ENCODE peak calls at places on chromosomes 7 and 10, in six cellular contexts. G is CD8-positive, alpha-beta memory T cell; U is HT-29; L is activated gamma-delta T cell; Z is stimulated activated CD8-positive, alpha-beta memory T cell treated with anti-CD3 and anti-CD28 coated beads, Interleukin-12 subunit alpha, Interleukin-12 subunit beta, amount 100 ng/mL, for 1 hour; R is Peyer's patch. A is an unnamed sample.

GRCh38 chr7:158814637-158815036 is 14.7 kb downstream of the ESYT2 start:
- DNase-seq in U (no peak), Z (no peak), L (no peak), R (no peak), G (peak), A (no peak)

GRCh38 chr7:151684408-151685175 is 164.9 kb upstream of the RHEB start:
- DNase-seq in U (no peak), L (no peak), Z (no peak), G (no peak), R (no peak), A (no peak)

GRCh38 chr7:133458688-133459087 is 205.8 kb downstream of the EXOC4 start:
- DNase-seq in R (no peak), Z (no peak), U (no peak), L (no peak), G (no peak), A (no peak)

GRCh38 chr7:42027521-42027920 is 209.5 kb downstream of the GLI3 start:
- DNase-seq in G (no peak), R (no peak), Z (no peak), L (no peak), U (no peak), A (no peak)

GRCh38 chr7:157116762-157117161 is 22.0 kb upstream of the UBE3C start:
- DNase-seq in G (no peak), L (no peak), R (no peak), U (no peak), Z (no peak), A (no peak)

GRCh38 chr10:99341860-99342517 is 12.8 kb downstream of the CNNM1 start:
- DNase-seq in R (no peak), L (no peak), U (no peak), G (no peak), Z (no peak), A (no peak)

GRCh38 chr10:90319188-90319914 is 538.5 kb downstream of the HTR7 start:
- DNase-seq in G (no peak), L (no peak), U (peak), R (no peak), Z (no peak), A (peak)

GRCh38 chr10:4343798-4344370 is 482.1 kb upstream of the AKR1E2 start:
- DNase-seq in R (no peak), Z (no peak), G (no peak), L (no peak), U (no peak), A (no peak)

GRCh38 chr10:38027992-38028391 is 17.5 kb downstream of the ZNF33A start:
- DNase-seq in L (no peak), R (no peak), G (no peak), U (no peak), Z (no peak), A (no peak)

GRCh38 chr10:24382979-24383663 is 174.2 kb downstream of the KIAA1217 start:
- DNase-seq in U (peak), R (no peak), G (no peak), Z (no peak), L (no peak), A (no peak)

GRCh38 chr10:34698979-34699378 is 116.1 kb downstream of the PARD3 start:
- DNase-seq in L (no peak), G (no peak), U (peak), R (no peak), Z (no peak), A (no peak)

GRCh38 chr7:95632609-95633008 is 36.3 kb upstream of the PDK4 start:
- DNase-seq in L (no peak), G (no peak), Z (no peak), U (no peak), R (no peak), A (no peak)

GRCh38 chr7:2609001-2609411 is 22.8 kb upstream of the TTYH3 start:
- DNase-seq in Z (no peak), G (no peak), R (peak), L (no peak), U (no peak), A (no peak)

GRCh38 chr10:78335371-78335690 is 301.7 kb downstream of the RPS24 start:
- DNase-seq in G (no peak), Z (no peak), U (no peak), L (no peak), R (no peak), A (no peak)

GRCh38 chr7:84492565-84493034 is 298.0 kb upstream of the SEMA3A start:
- DNase-seq in U (no peak), L (no peak), R (no peak), G (no peak), Z (no peak), A (no peak)

GRCh38 chr7:144401490-144401889 is 2.0 kb downstream of the NOBOX start:
- DNase-seq in U (no peak), G (no peak), R (no peak), L (no peak), Z (no peak), A (no peak)

GRCh38 chr7:77858278-77858677 is 59.7 kb downstream of the PHTF2 start:
- DNase-seq in Z (no peak), L (no peak), U (no peak), G (no peak), R (no peak), A (no peak)

GRCh38 chr7:44953156-44953555 is 25.7 kb downstream of the MYO1G start:
- DNase-seq in R (no peak), Z (no peak), G (no peak), U (no peak), L (no peak), A (no peak)

GRCh38 chr10:63128443-63128842 is 4.7 kb upstream of the NRBF2 start:
- DNase-seq in Z (no peak), R (no peak), G (no peak), U (no peak), L (no peak), A (no peak)

GRCh38 chr10:106311590-106311989 is 852.9 kb downstream of the SORCS1 start:
- DNase-seq in R (no peak), U (no peak), G (no peak), L (no peak), Z (no peak), A (no peak)

GRCh38 chr10:77563638-77564270 is 73.9 kb downstream of the KCNMA1 start:
- DNase-seq in U (peak), Z (no peak), G (no peak), L (no peak), R (no peak), A (no peak)

GRCh38 chr10:74145133-74145532 is 5.5 kb downstream of the AP3M1 start:
- DNase-seq in R (no peak), L (no peak), G (no peak), Z (no peak), U (no peak), A (no peak)

GRCh38 chr7:30019960-30020359 is 6.5 kb downstream of the FKBP14 start:
- DNase-seq in R (no peak), Z (no peak), U (no peak), G (no peak), L (no peak), A (no peak)

GRCh38 chr10:62384057-62384446 is 9.9 kb downstream of the ZNF365 start:
- DNase-seq in G (peak), R (no peak), U (peak), Z (peak), L (no peak), A (no peak)

GRCh38 chr10:49377256-49377655 is 18.6 kb downstream of the DRGX start:
- DNase-seq in G (no peak), L (no peak), U (no peak), R (no peak), Z (no peak), A (no peak)

GRCh38 chr7:91287685-91288084 is 23.5 kb downstream of the FZD1 start:
- DNase-seq in G (no peak), R (no peak), U (no peak), Z (no peak), L (no peak), A (no peak)

GRCh38 chr10:90167174-90168064 is 466.0 kb downstream of the KIF20B start:
- DNase-seq in G (no peak), L (no peak), R (no peak), U (no peak), Z (no peak), A (no peak)

GRCh38 chr7:15648461-15648961 is 38.0 kb downstream of the MEOX2 start:
- DNase-seq in U (no peak), Z (no peak), L (no peak), R (no peak), G (no peak), A (no peak)

GRCh38 chr7:40551685-40552576 is 417.1 kb downstream of the SUGCT start:
- DNase-seq in R (no peak), L (no peak), Z (no peak), G (no peak), U (no peak), A (no peak)

GRCh38 chr10:87038786-87039185 is 18.7 kb downstream of the FAM25A start:
- DNase-seq in U (no peak), R (no peak), G (no peak), Z (no peak), L (no peak), A (no peak)

GRCh38 chr10:10660054-10660453 is 357.6 kb upstream of the CELF2 start:
- DNase-seq in Z (no peak), R (no peak), G (no peak), L (no peak), U (no peak), A (no peak)

A was measured in NCI-H345.